ENCODE peak calls at places on chromosomes 4 and X, in six cellular contexts. O is ovary, B is GM06990, D is A549, Q is glutamatergic neuron, N is Calu3. W is an unnamed sample.

GRCh38 chrX:118736394-118737010 is 9.1 kb downstream of the IL13RA1 start:
- DNase-seq in O (no peak), B (no peak), D (no peak), Q (no peak), N (no peak), W (no peak)

GRCh38 chr4:102623622-102624021 is 122.5 kb downstream of the NFKB1 start:
- DNase-seq in O (no peak), B (no peak), D (peak; percentile 58), Q (no peak), N (peak; percentile 37), W (no peak)

GRCh38 chr4:115234405-115235093 is 121.1 kb upstream of the NDST4 start:
- DNase-seq in O (no peak), B (no peak), D (no peak), Q (no peak), N (peak; percentile 20), W (no peak)

GRCh38 chr4:101987623-101988243 is 197.2 kb downstream of the BANK1 start:
- DNase-seq in O (no peak), B (peak; percentile 18), D (no peak), Q (no peak), N (no peak), W (no peak)

GRCh38 chr4:169420291-169420690 is 149.5 kb upstream of the SH3RF1 start:
- DNase-seq in O (no peak), B (no peak), D (no peak), Q (no peak), N (no peak), W (no peak)

GRCh38 chr4:149345424-149345823 is 470.2 kb downstream of the IQCM start:
- DNase-seq in O (no peak), B (no peak), D (no peak), Q (no peak), N (no peak), W (no peak)

GRCh38 chr4:26120098-26120795 is 200.6 kb upstream of the RBPJ start:
- DNase-seq in O (no peak), B (no peak), D (no peak), Q (no peak), N (no peak), W (no peak)

GRCh38 chr4:8866421-8866820 is 5.2 kb downstream of the HMX1 start:
- DNase-seq in O (no peak), B (no peak), D (no peak), Q (no peak), N (no peak), W (no peak)

GRCh38 chrX:54029543-54030143 is 14.6 kb downstream of the PHF8 start:
- DNase-seq in O (no peak), B (no peak), D (no peak), Q (no peak), N (no peak), W (no peak)

GRCh38 chrX:151722241-151722846 is 6.5 kb downstream of the FATE1 start:
- DNase-seq in O (peak; percentile 37), B (peak; percentile 18), D (peak; percentile 5), Q (peak; percentile 70), N (peak; percentile 37), W (no peak)

GRCh38 chrX:41108007-41108683 is 22.9 kb downstream of the USP9X start:
- DNase-seq in O (no peak), B (no peak), D (no peak), Q (no peak), N (no peak), W (no peak)

GRCh38 chrX:41122664-41123257 is 37.5 kb downstream of the USP9X start:
- DNase-seq in O (no peak), B (no peak), D (no peak), Q (no peak), N (no peak), W (no peak)

GRCh38 chr4:5051692-5052423 is 578 bp downstream of the STK32B start:
- DNase-seq in O (peak; percentile 42), B (peak; percentile 3), D (peak; percentile 33), Q (no peak), N (no peak), W (peak; percentile 42)

GRCh38 chr4:10123227-10124101 is 6.9 kb upstream of the WDR1 start:
- DNase-seq in O (no peak), B (no peak), D (no peak), Q (peak; percentile 51), N (peak; percentile 33), W (no peak)

GRCh38 chr4:17597517-17597916 is 16.9 kb upstream of the MED28 start:
- DNase-seq in O (no peak), B (no peak), D (no peak), Q (peak; percentile 29), N (peak; percentile 28), W (no peak)

GRCh38 chr4:104017213-104017612 is 297.4 kb upstream of the TACR3 start:
- DNase-seq in O (no peak), B (no peak), D (no peak), Q (no peak), N (no peak), W (no peak)

GRCh38 chr4:104020641-104021040 is 300.9 kb upstream of the TACR3 start:
- DNase-seq in O (no peak), B (no peak), D (no peak), Q (no peak), N (no peak), W (no peak)

DNA sequence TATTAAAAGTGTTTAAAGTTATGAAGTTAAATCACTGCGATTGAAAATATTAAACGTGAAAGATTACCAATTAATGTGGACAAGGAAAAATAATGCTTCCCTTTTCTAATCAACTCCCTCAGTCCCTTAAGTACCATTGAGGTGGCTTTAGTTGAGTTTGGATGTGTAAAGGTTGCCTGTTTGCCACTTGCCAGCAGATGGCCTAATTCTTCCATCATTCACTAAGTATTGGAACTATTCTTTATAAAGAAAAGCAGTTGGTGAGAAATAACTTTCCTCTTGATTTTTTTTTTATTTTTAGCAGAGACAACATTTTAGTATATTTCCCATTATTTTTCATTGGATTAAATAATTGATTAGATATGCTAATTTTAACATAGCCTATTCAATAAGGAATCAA is 295.9 kb upstream of the TACR3 start:
- DNase-seq in O (no peak), B (no peak), D (no peak), Q (no peak), N (no peak), W (no peak)
- TF ChIP-seq CTCF in O (no peak), B (peak; percentile 47), D (peak; percentile 25), Q (peak; percentile 17), N (no peak), W (peak; percentile 15)

GRCh38 chr4:73683033-73683432 is 57.3 kb upstream of the CXCL8 start:
- DNase-seq in O (no peak), B (no peak), D (no peak), Q (no peak), N (no peak), W (no peak)

GRCh38 chr4:73687414-73687813 is 53.0 kb upstream of the CXCL8 start:
- DNase-seq in O (no peak), B (no peak), D (no peak), Q (no peak), N (no peak), W (no peak)

GRCh38 chr4:73682508-73682907 is 57.9 kb upstream of the CXCL8 start:
- DNase-seq in O (no peak), B (no peak), D (no peak), Q (no peak), N (no peak), W (no peak)

GRCh38 chr4:73679836-73680235 is 59.6 kb upstream of the RASSF6 start:
- DNase-seq in O (no peak), B (no peak), D (no peak), Q (no peak), N (no peak), W (no peak)

GRCh38 chr4:73684097-73684496 is 56.3 kb upstream of the CXCL8 start:
- DNase-seq in O (no peak), B (no peak), D (no peak), Q (no peak), N (no peak), W (no peak)
- TF ChIP-seq CTCF in O (no peak), B (no peak), D (no peak), Q (no peak), N (no peak), W (no peak)

GRCh38 chr4:11805837-11806236 is 377.1 kb upstream of the HS3ST1 start:
- DNase-seq in O (no peak), B (no peak), D (peak; percentile 2), Q (no peak), N (peak; percentile 2), W (no peak)
- TF ChIP-seq CTCF in O (no peak), B (peak; percentile 23), D (peak; percentile 25), Q (peak; percentile 43), N (no peak), W (no peak)

GRCh38 chrX:132651411-132652086 is 162.7 kb upstream of the MBNL3 start:
- DNase-seq in O (no peak), B (no peak), D (no peak), Q (no peak), N (peak; percentile 2), W (no peak)
- TF ChIP-seq CTCF in O (no peak), B (no peak), D (no peak), Q (no peak), N (no peak), W (peak; percentile 20)

GRCh38 chr4:139403457-139403856 is 50.5 kb upstream of the RAB33B start:
- DNase-seq in O (no peak), B (no peak), D (no peak), Q (no peak), N (no peak), W (no peak)
- TF ChIP-seq CTCF in O (no peak), B (no peak), D (no peak), Q (no peak), N (no peak), W (no peak)

GRCh38 chr4:24488399-24489164 is 95.8 kb downstream of the DHX15 start:
- DNase-seq in O (peak; percentile 76), B (no peak), D (peak; percentile 67), Q (peak; percentile 92), N (peak; percentile 81), W (peak; percentile 83)
- TF ChIP-seq CTCF in O (no peak), B (peak; percentile 89), D (peak; percentile 60), Q (peak; percentile 89), N (peak; percentile 65), W (peak; percentile 90)

DNA sequence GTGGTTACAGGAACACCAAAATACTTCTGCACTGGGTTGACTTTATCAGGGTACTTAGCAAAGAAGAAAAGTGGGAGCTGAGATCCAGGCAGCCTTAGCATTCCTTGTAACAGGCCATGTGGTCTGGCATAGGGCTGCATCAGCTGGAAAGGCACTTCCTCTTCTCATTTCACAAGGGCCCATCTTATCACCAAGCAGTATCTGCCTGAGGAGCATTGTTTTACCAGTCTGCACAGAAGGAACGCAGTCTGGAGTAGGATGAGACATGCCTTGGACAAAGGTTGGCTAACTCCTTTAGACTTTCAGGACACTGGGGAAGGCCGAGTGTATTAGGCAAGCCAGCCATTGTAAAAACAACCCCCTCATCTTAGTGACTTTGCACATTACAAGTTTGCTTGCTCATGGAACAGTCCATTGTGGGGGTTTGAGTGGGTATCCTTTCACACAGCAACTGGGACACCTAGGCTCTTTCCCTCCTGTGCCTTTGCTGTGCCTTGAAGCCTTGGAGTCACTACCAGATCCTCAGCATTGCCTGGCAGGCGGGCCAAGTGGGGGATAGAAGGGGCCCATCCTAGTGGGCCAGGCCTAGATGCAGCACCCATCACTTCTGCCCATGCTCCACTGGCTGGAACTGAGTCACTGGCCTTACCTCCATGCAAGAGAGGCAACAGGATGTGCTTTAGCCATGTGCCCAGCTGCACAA is 4.6 kb downstream of the SUV39H1 start:
- DNase-seq in O (no peak), B (no peak), D (no peak), Q (no peak), N (no peak), W (no peak)
- TF ChIP-seq CTCF in O (no peak), B (no peak), D (no peak), Q (no peak), N (no peak), W (no peak)